ENCODE peak calls at places on chromosomes 3 and 15, in eight cellular contexts. O, T, Z, A, V, C, N and R are unnamed samples.
A peak's percentile ranks its signal among the peaks of the same experiment; 100 is the strongest.

GRCh38 chr3:11385329-11385728 is 113.1 kb downstream of the ATG7 start:
- DNase-seq in V (no peak), Z (no peak), O (no peak), T (no peak), C (no peak), A (no peak), N (no peak), R (no peak)

GRCh38 chr15:41507820-41508290 is 5.8 kb downstream of the LTK start:
- DNase-seq in C (no peak), V (no peak), Z (no peak), A (no peak), T (no peak), N (no peak), O (no peak), R (no peak)

GRCh38 chr3:180325533-180325932 is 276.4 kb upstream of the TTC14 start:
- DNase-seq in Z (no peak), C (no peak), N (no peak), T (no peak), A (no peak), V (no peak), O (no peak), R (no peak)

GRCh38 chr3:30733229-30733628 is 126.8 kb downstream of the TGFBR2 start:
- DNase-seq in Z (no peak), T (no peak), V (no peak), N (no peak), O (no peak), A (no peak), C (no peak), R (no peak)

GRCh38 chr3:177602601-177603136 is 405.4 kb upstream of the TBL1XR1 start:
- DNase-seq in T (peak; percentile 61), V (no peak), C (no peak), Z (no peak), A (no peak), O (no peak), N (no peak), R (no peak)

GRCh38 chr3:181887685-181888084 is 176.0 kb downstream of the SOX2 start:
- DNase-seq in N (no peak), Z (no peak), C (no peak), V (no peak), A (no peak), T (no peak), O (no peak), R (no peak)

GRCh38 chr15:71242292-71242691 is 127.0 kb downstream of the THSD4 start:
- DNase-seq in Z (no peak), T (no peak), N (no peak), V (no peak), C (no peak), A (no peak), O (no peak), R (no peak)

GRCh38 chr15:38623744-38624143 is 59.1 kb upstream of the RASGRP1 start:
- DNase-seq in N (no peak), V (no peak), Z (no peak), A (no peak), C (peak; percentile 28), O (no peak), T (no peak), R (no peak)

GRCh38 chr3:128489860-128490649 is 2.9 kb downstream of the GATA2 start:
- DNase-seq in Z (no peak), V (peak; percentile 64), N (no peak), T (peak; percentile 71), A (peak; percentile 61), O (no peak), C (no peak), R (no peak)

GRCh38 chr15:48389701-48390143 is 58.5 kb downstream of the DUT start:
- DNase-seq in T (no peak), V (no peak), C (no peak), A (no peak), O (no peak), N (no peak), Z (no peak), R (no peak)

GRCh38 chr3:171049831-171050444 is 23.4 kb upstream of the SLC2A2 start:
- DNase-seq in Z (no peak), O (peak; percentile 19), N (peak; percentile 59), A (peak; percentile 67), V (peak; percentile 73), C (peak; percentile 69), T (peak; percentile 80), R (peak; percentile 70)

GRCh38 chr15:78540135-78540954 is at the start of gene PSMA4:
- DNase-seq in C (peak; percentile 95), T (peak; percentile 95), V (peak; percentile 90), N (peak; percentile 95), Z (peak; percentile 92), O (peak; percentile 90), A (peak; percentile 93), R (peak; percentile 95)
- TF ChIP-seq CTCF in C (no peak), T (no peak), V (no peak), N (no peak), Z (no peak), O (peak; percentile 27), A (no peak), R (peak; percentile 36)

GRCh38 chr15:72472907-72473669 is 1.0 kb upstream of the ARIH1 start:
- DNase-seq in T (no peak), C (peak; percentile 4), V (no peak), Z (no peak), N (peak; percentile 42), A (no peak), O (no peak), R (no peak)
- TF ChIP-seq CTCF in T (no peak), C (no peak), V (no peak), Z (no peak), N (no peak), A (no peak), O (no peak), R (no peak)

GRCh38 chr3:122024800-122025199 is 2.8 kb upstream of the ILDR1 start:
- DNase-seq in O (no peak), A (no peak), N (no peak), Z (no peak), V (no peak), C (no peak), T (no peak), R (no peak)

GRCh38 chr3:122025296-122025695 is 3.2 kb upstream of the ILDR1 start:
- DNase-seq in N (no peak), T (no peak), V (no peak), Z (no peak), C (peak; percentile 87), A (no peak), O (no peak), R (no peak)

GRCh38 chr3:122021811-122022401 is at the start of gene ILDR1:
- DNase-seq in C (peak; percentile 72), V (peak; percentile 68), A (peak; percentile 11), N (no peak), Z (no peak), T (peak; percentile 86), O (peak; percentile 48), R (no peak)

GRCh38 chr3:122021037-122021436 is 1.0 kb downstream of the ILDR1 start:
- DNase-seq in A (no peak), O (no peak), V (no peak), Z (no peak), N (no peak), C (no peak), T (no peak), R (no peak)

DNA sequence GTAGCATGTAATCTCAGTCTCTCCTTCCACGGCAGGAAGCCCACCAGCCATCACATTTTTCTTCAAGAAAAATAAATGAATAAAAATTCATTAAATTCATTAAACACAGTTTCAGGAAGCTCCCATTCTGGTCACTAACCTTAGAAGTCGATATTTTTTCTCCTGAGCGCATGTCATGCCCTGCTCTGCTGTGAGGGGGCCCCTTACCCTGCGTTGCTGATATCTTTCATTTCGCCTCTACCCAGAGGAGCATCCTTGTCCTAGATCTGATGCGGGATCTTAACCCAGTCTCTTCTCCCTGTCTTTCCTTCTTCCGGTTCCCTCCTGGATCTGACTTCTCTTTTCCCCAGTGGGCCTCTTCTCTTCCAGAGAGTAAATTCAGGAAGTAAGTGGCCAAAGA is 1.3 kb upstream of the ILDR1 start:
- DNase-seq in C (no peak), V (no peak), Z (no peak), T (no peak), O (no peak), N (no peak), A (no peak), R (no peak)
- TF ChIP-seq CTCF in C (no peak), V (no peak), Z (no peak), T (no peak), O (no peak), N (no peak), A (no peak), R (no peak)

GRCh38 chr3:108509263-108509662 is 1.1 kb downstream of the MYH15 start:
- DNase-seq in C (no peak), Z (no peak), A (no peak), N (no peak), O (no peak), T (no peak), V (no peak), R (no peak)

GRCh38 chr3:108503722-108504121 is 6.7 kb downstream of the MYH15 start:
- DNase-seq in Z (no peak), C (no peak), A (no peak), N (no peak), V (no peak), O (no peak), T (no peak), R (no peak)

GRCh38 chr3:108509873-108510272 is 523 bp downstream of the MYH15 start:
- DNase-seq in O (no peak), A (no peak), Z (no peak), N (no peak), T (no peak), V (no peak), C (no peak), R (no peak)

GRCh38 chr3:108507887-108508286 is 2.5 kb downstream of the MYH15 start:
- DNase-seq in Z (no peak), V (no peak), C (no peak), A (no peak), O (no peak), N (no peak), T (no peak), R (no peak)

DNA sequence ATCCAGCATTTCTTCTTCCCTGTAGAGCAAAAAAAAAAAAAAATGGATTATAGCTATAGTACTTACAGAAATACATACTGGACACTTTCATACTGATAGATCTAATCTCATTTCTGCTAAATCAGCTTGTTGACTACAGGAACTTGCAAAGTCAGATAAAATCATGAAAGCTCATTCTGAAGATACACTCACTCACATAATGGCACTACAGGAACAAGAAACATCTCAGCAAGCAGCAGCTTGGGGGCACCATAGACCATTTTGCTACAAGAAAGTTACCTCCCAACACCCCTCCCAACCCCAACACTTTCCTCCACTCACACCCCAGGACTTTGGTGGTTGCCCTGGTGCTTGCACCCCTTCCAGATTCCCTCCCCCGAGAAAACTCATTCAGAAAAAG is 4.6 kb downstream of the MYH15 start:
- DNase-seq in C (no peak), Z (no peak), T (no peak), O (no peak), A (no peak), V (no peak), N (no peak), R (no peak)
- TF ChIP-seq CTCF in C (no peak), Z (no peak), T (no peak), O (no peak), A (no peak), V (no peak), N (no peak), R (no peak)

GRCh38 chr3:99172736-99173657 is 271.5 kb upstream of the DCBLD2 start:
- DNase-seq in A (peak; percentile 68), N (peak; percentile 67), V (peak; percentile 71), T (peak; percentile 66), O (no peak), Z (no peak), C (peak; percentile 80), R (peak; percentile 62)
- TF ChIP-seq CTCF in A (peak; percentile 57), N (peak; percentile 79), V (peak; percentile 48), T (peak; percentile 61), O (peak; percentile 83), Z (peak; percentile 33), C (peak; percentile 73), R (peak; percentile 82)

GRCh38 chr3:39124876-39125836 is 17.7 kb downstream of the TTC21A start:
- DNase-seq in O (no peak), A (no peak), V (no peak), C (no peak), T (peak; percentile 42), Z (no peak), N (peak; percentile 65), R (no peak)
- TF ChIP-seq CTCF in O (peak; percentile 22), A (no peak), V (no peak), C (no peak), T (no peak), Z (no peak), N (peak; percentile 41), R (peak; percentile 27)